ENCODE peak calls at places on chromosomes 7 and 10, in seven cellular contexts. F, W, I, C, X, D and B are unnamed samples.

GRCh38 chr7:19508821-19509220 is 200.0 kb downstream of the POLR1F start:
- DNase-seq in I (no peak), F (no peak), D (no peak), X (no peak), C (no peak), W (peak; percentile 45), B (no peak)

GRCh38 chr7:123979876-123980275 is 53.0 kb downstream of the TMEM229A start:
- DNase-seq in I (no peak), X (no peak), F (no peak), C (no peak), D (no peak), W (peak; percentile 82), B (no peak)

GRCh38 chr10:13930123-13930522 is 343.4 kb downstream of the PRPF18 start:
- DNase-seq in F (no peak), D (no peak), W (no peak), I (no peak), X (no peak), C (no peak), B (no peak)

GRCh38 chr7:134452419-134452827 is 6.5 kb downstream of the AKR1B1 start:
- DNase-seq in I (no peak), D (no peak), W (no peak), F (no peak), X (no peak), C (no peak), B (no peak)

GRCh38 chr10:20891338-20891714 is 5.8 kb downstream of the NEBL start:
- DNase-seq in W (peak; percentile 93), F (no peak), D (no peak), I (no peak), X (no peak), C (no peak), B (no peak)

GRCh38 chr10:2329082-2329481 is 591.8 kb upstream of the ADARB2 start:
- DNase-seq in C (no peak), I (no peak), F (no peak), D (no peak), X (no peak), W (no peak), B (no peak)

GRCh38 chr10:3803295-3803883 is 18.4 kb upstream of the KLF6 start:
- DNase-seq in D (no peak), X (no peak), F (no peak), W (no peak), I (no peak), C (no peak), B (no peak)

GRCh38 chr7:71752171-71752935 is 620.4 kb downstream of the GALNT17 start:
- DNase-seq in W (peak; percentile 5), X (peak; percentile 4), F (no peak), I (peak; percentile 42), D (peak; percentile 54), C (no peak), B (peak; percentile 68)

GRCh38 chr10:53479365-53479764 is 706.8 kb upstream of the MBL2 start:
- DNase-seq in X (no peak), F (no peak), I (no peak), D (no peak), C (no peak), W (no peak), B (no peak)

GRCh38 chr10:114172241-114172640 is 1.8 kb downstream of the CCDC186 start:
- DNase-seq in W (peak; percentile 43), F (no peak), C (no peak), D (no peak), X (no peak), I (no peak), B (no peak)

GRCh38 chr7:38673795-38674194 is 42.6 kb upstream of the AMPH start:
- DNase-seq in C (peak; percentile 30), I (no peak), F (no peak), D (no peak), W (peak; percentile 95), X (no peak), B (no peak)

GRCh38 chr7:16559497-16560223 is 33.0 kb downstream of the LRRC72 start:
- DNase-seq in F (no peak), D (no peak), I (no peak), C (no peak), X (no peak), W (no peak), B (no peak)

GRCh38 chr7:4700577-4701235 is 18.6 kb downstream of the FOXK1 start:
- DNase-seq in W (peak; percentile 99), D (peak; percentile 75), F (no peak), X (no peak), I (no peak), C (no peak), B (peak; percentile 59)

GRCh38 chr10:95391570-95392249 is 100.9 kb upstream of the PDLIM1 start:
- DNase-seq in C (no peak), D (peak; percentile 44), X (no peak), W (peak; percentile 71), I (no peak), F (no peak), B (peak; percentile 67)

GRCh38 chr7:27662490-27663205 is at the start of gene HIBADH:
- DNase-seq in C (peak; percentile 100), W (peak; percentile 100), X (peak; percentile 99), D (peak; percentile 98), F (peak; percentile 100), I (peak; percentile 91), B (peak; percentile 99)

GRCh38 chr10:10397906-10398305 is 619.8 kb upstream of the CELF2 start:
- DNase-seq in I (no peak), C (no peak), F (no peak), W (peak; percentile 3), D (no peak), X (no peak), B (no peak)

GRCh38 chr10:30488319-30488718 is 54.3 kb downstream of the MAP3K8 start:
- DNase-seq in W (no peak), I (no peak), C (no peak), D (peak; percentile 23), F (no peak), X (no peak), B (no peak)

GRCh38 chr10:95646160-95646559 is 10.4 kb downstream of the ALDH18A1 start:
- DNase-seq in D (no peak), I (no peak), C (no peak), F (no peak), X (no peak), W (no peak), B (no peak)

GRCh38 chr7:31975546-31975945 is 94.7 kb downstream of the PDE1C start:
- DNase-seq in W (no peak), C (no peak), F (no peak), I (no peak), D (no peak), X (no peak), B (no peak)

GRCh38 chr10:1074063-1074747 is 18.0 kb downstream of the WDR37 start:
- DNase-seq in F (no peak), X (no peak), D (no peak), I (no peak), W (no peak), C (no peak), B (no peak)

GRCh38 chr7:74682829-74683228 is 25.3 kb downstream of the GTF2I start:
- DNase-seq in I (no peak), X (no peak), C (no peak), F (no peak), W (no peak), D (no peak), B (no peak)

GRCh38 chr10:76523215-76523614 is 1091.8 kb downstream of the LRMDA start:
- DNase-seq in C (peak; percentile 20), X (peak; percentile 2), W (no peak), F (no peak), I (no peak), D (no peak), B (no peak)

GRCh38 chr10:59856104-59856503 is 50.3 kb downstream of the CCDC6 start:
- DNase-seq in F (no peak), X (no peak), I (no peak), C (no peak), D (no peak), W (no peak), B (no peak)

GRCh38 chr10:64182671-64183070 is 661.5 kb downstream of the REEP3 start:
- DNase-seq in I (no peak), C (no peak), X (no peak), D (no peak), W (no peak), F (no peak), B (no peak)

GRCh38 chr7:155339474-155339873 is 41.8 kb downstream of the INSIG1 start:
- DNase-seq in D (no peak), F (peak; percentile 40), W (no peak), C (no peak), I (no peak), X (no peak), B (no peak)

GRCh38 chr10:50637003-50637579 is 13.3 kb upstream of the SGMS1 start:
- DNase-seq in W (peak; percentile 38), D (no peak), F (no peak), C (no peak), I (no peak), X (no peak), B (no peak)

GRCh38 chr10:70932415-70933196 is 44.2 kb upstream of the PCBD1 start:
- DNase-seq in X (no peak), W (no peak), F (no peak), D (no peak), C (no peak), I (no peak), B (no peak)

GRCh38 chr7:66737667-66738066 is 2.9 kb upstream of the RABGEF1 start:
- DNase-seq in C (no peak), I (no peak), X (no peak), D (no peak), F (no peak), W (no peak), B (no peak)

GRCh38 chr7:111266613-111267012 is 175.7 kb downstream of the LRRN3 start:
- DNase-seq in I (no peak), D (no peak), C (no peak), W (peak; percentile 89), X (no peak), F (no peak), B (no peak)

GRCh38 chr10:95513941-95514392 is 47.2 kb downstream of the SORBS1 start:
- DNase-seq in W (peak; percentile 28), I (peak; percentile 6), D (peak; percentile 85), X (no peak), C (peak; percentile 68), F (no peak), B (no peak)